ENCODE peak calls at places on chromosome 6, in eight cellular contexts. One of them, this sample, is unnamed.

GRCh38 chr6:93821953-93822352 is 402.6 kb upstream of the EPHA7 start:
- DNase-seq in fibroblast of lung: no peak
- DNase-seq in activated CD8-positive, alpha-beta memory T cell treated with anti-CD3 and anti-CD28 coated beads for 48 hours: no peak
- DNase-seq in HEK293T: no peak
- DNase-seq in right lobe of liver: no peak
- DNase-seq in H54: no peak
- DNase-seq in naive thymus-derived CD4-positive, alpha-beta T cell: no peak
- DNase-seq in T1000: no peak
- DNase-seq in this sample: no peak

GRCh38 chr6:125182237-125183018 is 28.9 kb downstream of the TPD52L1 start:
- DNase-seq in fibroblast of lung: no peak
- DNase-seq in activated CD8-positive, alpha-beta memory T cell treated with anti-CD3 and anti-CD28 coated beads for 48 hours: no peak
- DNase-seq in HEK293T: no peak
- DNase-seq in right lobe of liver: no peak
- DNase-seq in H54: no peak
- DNase-seq in naive thymus-derived CD4-positive, alpha-beta T cell: no peak
- DNase-seq in T1000: no peak
- DNase-seq in this sample: no peak

GRCh38 chr6:33993091-33993490 is 152.8 kb downstream of the GRM4 start:
- DNase-seq in fibroblast of lung: no peak
- DNase-seq in activated CD8-positive, alpha-beta memory T cell treated with anti-CD3 and anti-CD28 coated beads for 48 hours: no peak
- DNase-seq in HEK293T: no peak
- DNase-seq in right lobe of liver: peak
- DNase-seq in H54: no peak
- DNase-seq in naive thymus-derived CD4-positive, alpha-beta T cell: no peak
- DNase-seq in T1000: no peak
- DNase-seq in this sample: no peak

GRCh38 chr6:129686941-129687627 is 22.9 kb downstream of the ARHGAP18 start:
- DNase-seq in fibroblast of lung: no peak
- DNase-seq in activated CD8-positive, alpha-beta memory T cell treated with anti-CD3 and anti-CD28 coated beads for 48 hours: no peak
- DNase-seq in HEK293T: no peak
- DNase-seq in right lobe of liver: no peak
- DNase-seq in H54: no peak
- DNase-seq in naive thymus-derived CD4-positive, alpha-beta T cell: peak
- DNase-seq in T1000: no peak
- DNase-seq in this sample: peak

GRCh38 chr6:62805431-62805830 is 405.8 kb upstream of the FKBP1C start:
- DNase-seq in fibroblast of lung: no peak
- DNase-seq in activated CD8-positive, alpha-beta memory T cell treated with anti-CD3 and anti-CD28 coated beads for 48 hours: no peak
- DNase-seq in HEK293T: no peak
- DNase-seq in right lobe of liver: no peak
- DNase-seq in H54: no peak
- DNase-seq in naive thymus-derived CD4-positive, alpha-beta T cell: no peak
- DNase-seq in T1000: no peak
- DNase-seq in this sample: no peak

GRCh38 chr6:161139766-161140553 is 133.9 kb downstream of the AGPAT4 start:
- DNase-seq in fibroblast of lung: no peak
- DNase-seq in activated CD8-positive, alpha-beta memory T cell treated with anti-CD3 and anti-CD28 coated beads for 48 hours: no peak
- DNase-seq in HEK293T: no peak
- DNase-seq in right lobe of liver: no peak
- DNase-seq in H54: no peak
- DNase-seq in naive thymus-derived CD4-positive, alpha-beta T cell: no peak
- DNase-seq in T1000: no peak
- DNase-seq in this sample: peak

GRCh38 chr6:8375916-8376315 is 59.4 kb downstream of the SLC35B3 start:
- DNase-seq in fibroblast of lung: no peak
- DNase-seq in activated CD8-positive, alpha-beta memory T cell treated with anti-CD3 and anti-CD28 coated beads for 48 hours: no peak
- DNase-seq in HEK293T: no peak
- DNase-seq in right lobe of liver: no peak
- DNase-seq in H54: no peak
- DNase-seq in naive thymus-derived CD4-positive, alpha-beta T cell: no peak
- DNase-seq in T1000: no peak
- DNase-seq in this sample: no peak

GRCh38 chr6:25484900-25485299 is 167.1 kb upstream of the SCGN start:
- DNase-seq in fibroblast of lung: no peak
- DNase-seq in activated CD8-positive, alpha-beta memory T cell treated with anti-CD3 and anti-CD28 coated beads for 48 hours: no peak
- DNase-seq in HEK293T: no peak
- DNase-seq in right lobe of liver: no peak
- DNase-seq in H54: no peak
- DNase-seq in naive thymus-derived CD4-positive, alpha-beta T cell: no peak
- DNase-seq in T1000: no peak
- DNase-seq in this sample: no peak

GRCh38 chr6:56842602-56843475 is 112.1 kb upstream of the BEND6 start:
- DNase-seq in fibroblast of lung: peak
- DNase-seq in activated CD8-positive, alpha-beta memory T cell treated with anti-CD3 and anti-CD28 coated beads for 48 hours: no peak
- DNase-seq in HEK293T: peak
- DNase-seq in right lobe of liver: no peak
- DNase-seq in H54: no peak
- DNase-seq in naive thymus-derived CD4-positive, alpha-beta T cell: no peak
- DNase-seq in T1000: no peak
- DNase-seq in this sample: peak

GRCh38 chr6:90502866-90503407 is 83.9 kb downstream of the MAP3K7 start:
- DNase-seq in fibroblast of lung: no peak
- DNase-seq in activated CD8-positive, alpha-beta memory T cell treated with anti-CD3 and anti-CD28 coated beads for 48 hours: no peak
- DNase-seq in HEK293T: no peak
- DNase-seq in right lobe of liver: peak
- DNase-seq in H54: no peak
- DNase-seq in naive thymus-derived CD4-positive, alpha-beta T cell: no peak
- DNase-seq in T1000: no peak
- DNase-seq in this sample: no peak

This sample was measured in MCF 10A.